ENCODE peak calls at places on chromosome 5, in five cellular contexts. One of them, this sample, is unnamed.

GRCh38 chr5:175347027-175347426 is 97.0 kb downstream of the DRD1 start:
- DNase-seq in dorsolateral prefrontal cortex: no peak
- DNase-seq in brain microvascular endothelial cell: no peak
- DNase-seq in OCI-LY7: no peak
- DNase-seq in fibroblast of lung: peak; percentile 87
- DNase-seq in this sample: no peak

GRCh38 chr5:113047234-113047633 is 70.6 kb downstream of the DCP2 start:
- DNase-seq in dorsolateral prefrontal cortex: no peak
- DNase-seq in brain microvascular endothelial cell: no peak
- DNase-seq in OCI-LY7: no peak
- DNase-seq in fibroblast of lung: peak; percentile 84
- DNase-seq in this sample: no peak

GRCh38 chr5:6719896-6720560 is 6.8 kb downstream of the TENT4A start:
- DNase-seq in dorsolateral prefrontal cortex: no peak
- DNase-seq in brain microvascular endothelial cell: no peak
- DNase-seq in OCI-LY7: peak; percentile 57
- DNase-seq in fibroblast of lung: peak; percentile 52
- DNase-seq in this sample: no peak

GRCh38 chr5:23877847-23878246 is 370.4 kb downstream of the PRDM9 start:
- DNase-seq in dorsolateral prefrontal cortex: no peak
- DNase-seq in brain microvascular endothelial cell: no peak
- DNase-seq in OCI-LY7: no peak
- DNase-seq in fibroblast of lung: no peak
- DNase-seq in this sample: no peak

GRCh38 chr5:25415970-25416369 is 771.2 kb upstream of the CDH10 start:
- DNase-seq in dorsolateral prefrontal cortex: no peak
- DNase-seq in brain microvascular endothelial cell: no peak
- DNase-seq in OCI-LY7: no peak
- DNase-seq in fibroblast of lung: no peak
- DNase-seq in this sample: no peak

GRCh38 chr5:33583332-33583731 is 142.6 kb downstream of the TARS1 start:
- DNase-seq in dorsolateral prefrontal cortex: no peak
- DNase-seq in brain microvascular endothelial cell: no peak
- DNase-seq in OCI-LY7: no peak
- DNase-seq in fibroblast of lung: no peak
- DNase-seq in this sample: no peak

GRCh38 chr5:71492817-71493615 is 37.6 kb downstream of the BDP1 start:
- DNase-seq in dorsolateral prefrontal cortex: no peak
- DNase-seq in brain microvascular endothelial cell: no peak
- DNase-seq in OCI-LY7: no peak
- DNase-seq in fibroblast of lung: no peak
- DNase-seq in this sample: no peak

GRCh38 chr5:122703214-122703613 is 71.7 kb upstream of the SNX2 start:
- DNase-seq in dorsolateral prefrontal cortex: no peak
- DNase-seq in brain microvascular endothelial cell: no peak
- DNase-seq in OCI-LY7: no peak
- DNase-seq in fibroblast of lung: no peak
- DNase-seq in this sample: no peak

GRCh38 chr5:113367586-113367985 is 67.2 kb downstream of the TSSK1B start:
- DNase-seq in dorsolateral prefrontal cortex: no peak
- DNase-seq in brain microvascular endothelial cell: no peak
- DNase-seq in OCI-LY7: no peak
- DNase-seq in fibroblast of lung: peak; percentile 29
- DNase-seq in this sample: no peak

GRCh38 chr5:94660506-94660905 is 42.0 kb downstream of the SLF1 start:
- DNase-seq in dorsolateral prefrontal cortex: no peak
- DNase-seq in brain microvascular endothelial cell: no peak
- DNase-seq in OCI-LY7: no peak
- DNase-seq in fibroblast of lung: no peak
- DNase-seq in this sample: no peak

GRCh38 chr5:9207820-9208418 is 338.0 kb downstream of the SEMA5A start:
- DNase-seq in dorsolateral prefrontal cortex: no peak
- DNase-seq in brain microvascular endothelial cell: no peak
- DNase-seq in OCI-LY7: peak; percentile 67
- DNase-seq in fibroblast of lung: peak; percentile 45
- DNase-seq in this sample: peak; percentile 38

GRCh38 chr5:180689071-180689694 is 39.8 kb upstream of the FLT4 start:
- DNase-seq in dorsolateral prefrontal cortex: no peak
- DNase-seq in brain microvascular endothelial cell: no peak
- DNase-seq in OCI-LY7: no peak
- DNase-seq in fibroblast of lung: no peak
- DNase-seq in this sample: no peak

GRCh38 chr5:123514615-123515355 is 2.8 kb downstream of the CSNK1G3 start:
- DNase-seq in dorsolateral prefrontal cortex: no peak
- DNase-seq in brain microvascular endothelial cell: no peak
- DNase-seq in OCI-LY7: no peak
- DNase-seq in fibroblast of lung: no peak
- DNase-seq in this sample: no peak

GRCh38 chr5:137624786-137625349 is 111.0 kb downstream of the KLHL3 start:
- DNase-seq in dorsolateral prefrontal cortex: no peak
- DNase-seq in brain microvascular endothelial cell: no peak
- DNase-seq in OCI-LY7: no peak
- DNase-seq in fibroblast of lung: no peak
- DNase-seq in this sample: no peak

GRCh38 chr5:176625966-176626875 is 4.1 kb downstream of the SNCB start:
- DNase-seq in dorsolateral prefrontal cortex: no peak
- DNase-seq in brain microvascular endothelial cell: no peak
- DNase-seq in OCI-LY7: no peak
- DNase-seq in fibroblast of lung: no peak
- DNase-seq in this sample: no peak

GRCh38 chr5:168681556-168682183 is 102.5 kb upstream of the PANK3 start:
- DNase-seq in dorsolateral prefrontal cortex: no peak
- DNase-seq in brain microvascular endothelial cell: peak; percentile 52
- DNase-seq in OCI-LY7: no peak
- DNase-seq in fibroblast of lung: peak; percentile 66
- DNase-seq in this sample: no peak

GRCh38 chr5:83509535-83509934 is 38.0 kb downstream of the VCAN start:
- DNase-seq in dorsolateral prefrontal cortex: no peak
- DNase-seq in brain microvascular endothelial cell: no peak
- DNase-seq in OCI-LY7: no peak
- DNase-seq in fibroblast of lung: peak; percentile 94
- DNase-seq in this sample: no peak

GRCh38 chr5:141567513-141568117 is 51.2 kb downstream of the DIAPH1 start:
- DNase-seq in dorsolateral prefrontal cortex: no peak
- DNase-seq in brain microvascular endothelial cell: no peak
- DNase-seq in OCI-LY7: peak; percentile 34
- DNase-seq in fibroblast of lung: no peak
- DNase-seq in this sample: no peak

GRCh38 chr5:37064442-37064841 is 184.7 kb downstream of the CPLANE1 start:
- DNase-seq in dorsolateral prefrontal cortex: no peak
- DNase-seq in brain microvascular endothelial cell: no peak
- DNase-seq in OCI-LY7: no peak
- DNase-seq in fibroblast of lung: no peak
- DNase-seq in this sample: no peak

GRCh38 chr5:109291090-109291489 is 118.7 kb downstream of the PJA2 start:
- DNase-seq in dorsolateral prefrontal cortex: no peak
- DNase-seq in brain microvascular endothelial cell: no peak
- DNase-seq in OCI-LY7: no peak
- DNase-seq in fibroblast of lung: no peak
- DNase-seq in this sample: peak; percentile 0
- TF ChIP-seq CTCF in dorsolateral prefrontal cortex: no peak
- TF ChIP-seq CTCF in brain microvascular endothelial cell: no peak
- TF ChIP-seq CTCF in OCI-LY7: no peak
- TF ChIP-seq CTCF in fibroblast of lung: no peak
- TF ChIP-seq CTCF in this sample: no peak

DNA sequence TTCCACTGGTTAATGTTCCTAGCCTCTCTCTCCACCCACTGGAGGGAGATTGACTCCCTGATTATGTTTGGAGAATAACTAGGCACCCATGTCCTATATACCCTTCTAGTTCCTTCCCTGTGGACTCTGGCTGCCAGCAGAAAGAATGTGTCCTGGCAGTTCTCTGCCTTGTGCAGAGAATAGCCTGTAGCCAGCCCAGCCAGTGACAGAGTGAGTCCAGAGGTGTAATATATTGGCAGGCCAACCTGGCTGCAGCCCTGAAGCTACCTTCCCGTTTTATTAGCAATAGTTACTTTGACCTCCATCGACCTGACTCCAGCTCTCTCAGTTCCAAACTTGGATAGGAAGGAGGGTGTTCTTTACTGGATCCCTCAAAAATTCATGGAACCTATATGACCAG is 8.1 kb downstream of the SETD9 start:
- DNase-seq in dorsolateral prefrontal cortex: no peak
- DNase-seq in brain microvascular endothelial cell: no peak
- DNase-seq in OCI-LY7: no peak
- DNase-seq in fibroblast of lung: no peak
- DNase-seq in this sample: no peak
- TF ChIP-seq CTCF in dorsolateral prefrontal cortex: no peak
- TF ChIP-seq CTCF in brain microvascular endothelial cell: no peak
- TF ChIP-seq CTCF in OCI-LY7: no peak
- TF ChIP-seq CTCF in fibroblast of lung: no peak
- TF ChIP-seq CTCF in this sample: no peak

GRCh38 chr5:40904205-40904993 is 4.9 kb upstream of the C7 start:
- DNase-seq in dorsolateral prefrontal cortex: peak; percentile 44
- DNase-seq in brain microvascular endothelial cell: peak; percentile 81
- DNase-seq in OCI-LY7: peak; percentile 52
- DNase-seq in fibroblast of lung: peak; percentile 62
- DNase-seq in this sample: peak; percentile 49
- TF ChIP-seq CTCF in dorsolateral prefrontal cortex: peak; percentile 72
- TF ChIP-seq CTCF in brain microvascular endothelial cell: peak; percentile 100
- TF ChIP-seq CTCF in OCI-LY7: peak; percentile 94
- TF ChIP-seq CTCF in fibroblast of lung: peak; percentile 100
- TF ChIP-seq CTCF in this sample: peak; percentile 86

GRCh38 chr5:171927345-171927941 is 79.0 kb downstream of the FBXW11 start:
- DNase-seq in dorsolateral prefrontal cortex: no peak
- DNase-seq in brain microvascular endothelial cell: no peak
- DNase-seq in OCI-LY7: peak; percentile 12
- DNase-seq in fibroblast of lung: no peak
- DNase-seq in this sample: no peak
- TF ChIP-seq CTCF in dorsolateral prefrontal cortex: no peak
- TF ChIP-seq CTCF in brain microvascular endothelial cell: peak; percentile 55
- TF ChIP-seq CTCF in OCI-LY7: peak; percentile 82
- TF ChIP-seq CTCF in fibroblast of lung: peak; percentile 68
- TF ChIP-seq CTCF in this sample: no peak

This sample was measured in GM10248.